ENCODE peak calls at places on chromosomes 11 and 22, in nine cellular contexts. F, J, O, P, X, V, A, T and G are unnamed samples.

GRCh38 chr11:19553683-19554333 is 158.8 kb upstream of the NAV2 start:
- DNase-seq in X (peak), O (peak), J (peak), T (peak), A (peak), F (peak), P (peak), V (peak), G (peak)

GRCh38 chr11:47216141-47216798 is 1.5 kb downstream of the DDB2 start:
- DNase-seq in F (peak), J (peak), X (no peak), P (peak), T (peak), V (peak), O (peak), A (no peak), G (no peak)

GRCh38 chr22:31193092-31193491 is 19.0 kb upstream of the LIMK2 start:
- DNase-seq in J (no peak), F (no peak), A (no peak), O (no peak), T (no peak), V (no peak), X (no peak), P (no peak), G (no peak)

GRCh38 chr22:43077121-43077877 is 11.9 kb downstream of the TTLL1 start:
- DNase-seq in A (no peak), V (no peak), O (no peak), J (peak), T (no peak), P (no peak), X (no peak), F (no peak), G (peak)

GRCh38 chr22:19368876-19369275 is 62.7 kb downstream of the HIRA start:
- DNase-seq in J (no peak), O (no peak), X (no peak), P (no peak), T (no peak), A (no peak), V (no peak), F (no peak), G (no peak)

GRCh38 chr11:77501748-77502147 is 27.9 kb upstream of the PAK1 start:
- DNase-seq in V (no peak), P (no peak), O (no peak), A (no peak), T (no peak), X (no peak), J (no peak), F (no peak), G (no peak)

GRCh38 chr11:57903441-57904123 is 120.1 kb upstream of the OR9Q1 start:
- DNase-seq in J (no peak), X (no peak), F (peak), V (peak), P (no peak), A (no peak), O (peak), T (no peak), G (no peak)

GRCh38 chr11:2102883-2103213 is 36.3 kb downstream of the IGF2 start:
- DNase-seq in F (no peak), J (no peak), X (no peak), A (no peak), P (no peak), T (no peak), O (no peak), V (no peak), G (no peak)

GRCh38 chr22:37618674-37619073 is 10.0 kb downstream of the GGA1 start:
- DNase-seq in V (no peak), O (no peak), X (no peak), A (no peak), T (no peak), F (no peak), J (no peak), P (no peak), G (no peak)

GRCh38 chr11:77088236-77089003 is 14.2 kb upstream of the OMP start:
- DNase-seq in V (no peak), A (no peak), T (no peak), F (no peak), P (no peak), X (no peak), O (no peak), J (no peak), G (peak)

GRCh38 chr11:108632041-108632440 is 32.8 kb upstream of the DDX10 start:
- DNase-seq in T (peak), F (no peak), V (no peak), X (no peak), P (peak), A (no peak), J (no peak), O (no peak), G (no peak)

GRCh38 chr11:122230387-122230760 is 114.4 kb upstream of the BLID start:
- DNase-seq in O (no peak), X (no peak), A (no peak), T (no peak), P (peak), J (no peak), F (no peak), V (no peak), G (no peak)

GRCh38 chr11:47980093-47980906 is at the start of gene PTPRJ:
- DNase-seq in O (peak), V (peak), X (no peak), A (peak), J (peak), P (peak), T (peak), F (peak), G (peak)

GRCh38 chr11:117328414-117329010 is 858 bp downstream of the CEP164 start:
- DNase-seq in O (no peak), F (no peak), T (peak), J (peak), A (no peak), P (peak), V (peak), X (peak), G (peak)

GRCh38 chr22:50443801-50444625 is 30.8 kb downstream of the SBF1 start:
- DNase-seq in P (no peak), X (no peak), O (no peak), V (no peak), A (no peak), T (peak), J (no peak), F (no peak), G (no peak)

GRCh38 chr11:109033627-109034340 is 368.9 kb downstream of the DDX10 start:
- DNase-seq in T (peak), J (peak), A (no peak), F (no peak), O (no peak), X (no peak), P (peak), V (no peak), G (no peak)

GRCh38 chr11:93542753-93543246 is 391 bp downstream of the SMCO4 start:
- DNase-seq in F (no peak), X (no peak), T (peak), O (no peak), P (peak), A (no peak), J (no peak), V (peak), G (no peak)

GRCh38 chr11:132258865-132259264 is 888.5 kb downstream of the NTM start:
- DNase-seq in O (no peak), F (no peak), J (no peak), V (no peak), X (no peak), P (peak), A (no peak), T (peak), G (no peak)

GRCh38 chr11:6608011-6608410 is 4.0 kb downstream of the TAF10 start:
- DNase-seq in F (no peak), V (no peak), A (no peak), O (no peak), T (no peak), X (no peak), P (no peak), J (no peak), G (no peak)

GRCh38 chr11:132058211-132058772 is 687.9 kb downstream of the NTM start:
- DNase-seq in T (peak), J (peak), V (no peak), P (peak), F (no peak), O (no peak), A (no peak), X (no peak), G (no peak)